ENCODE peak calls at places on chromosomes 5 and 9, in six cellular contexts. One of them, this sample, is unnamed. For H3K4me1, the result is how much of the 10 kb centered on the place peaks cover.

GRCh38 chr5:113520899-113521298 is 7.4 kb downstream of the YTHDC2 start:
- DNase-seq in tibial artery: no peak
- DNase-seq in kidney: no peak
- DNase-seq in Peyer's patch: no peak
- DNase-seq in HCT116: no peak
- DNase-seq in thoracic aorta: no peak
- DNase-seq in this sample: no peak

GRCh38 chr9:75360258-75360657 is 271.9 kb downstream of the OSTF1 start:
- DNase-seq in HCT116: no peak
- DNase-seq in tibial artery: no peak
- DNase-seq in kidney: no peak
- DNase-seq in Peyer's patch: no peak
- DNase-seq in thoracic aorta: no peak
- DNase-seq in this sample: no peak

GRCh38 chr9:935348-935965 is 41.0 kb upstream of the DMRT3 start:
- DNase-seq in tibial artery: no peak
- DNase-seq in thoracic aorta: no peak
- DNase-seq in Peyer's patch: no peak
- DNase-seq in kidney: no peak
- DNase-seq in HCT116: no peak
- DNase-seq in this sample: no peak

GRCh38 chr9:25353783-25354182 is 324.5 kb downstream of the TUSC1 start:
- DNase-seq in tibial artery: no peak
- DNase-seq in kidney: no peak
- DNase-seq in HCT116: no peak
- DNase-seq in thoracic aorta: no peak
- DNase-seq in Peyer's patch: no peak
- DNase-seq in this sample: no peak

GRCh38 chr5:125093776-125094175 is 347.3 kb upstream of the ZNF608 start:
- DNase-seq in thoracic aorta: no peak
- DNase-seq in HCT116: peak
- DNase-seq in kidney: no peak
- DNase-seq in tibial artery: no peak
- DNase-seq in Peyer's patch: no peak
- DNase-seq in this sample: no peak

GRCh38 chr9:3768286-3768685 is 242.5 kb upstream of the RFX3 start:
- DNase-seq in Peyer's patch: no peak
- DNase-seq in HCT116: no peak
- DNase-seq in kidney: no peak
- DNase-seq in thoracic aorta: no peak
- DNase-seq in tibial artery: no peak
- DNase-seq in this sample: no peak

GRCh38 chr5:167058481-167058880 is 1233.0 kb upstream of the WWC1 start:
- DNase-seq in thoracic aorta: no peak
- DNase-seq in tibial artery: no peak
- DNase-seq in HCT116: no peak
- DNase-seq in kidney: no peak
- DNase-seq in Peyer's patch: no peak
- DNase-seq in this sample: no peak

GRCh38 chr5:162684145-162684544 is 616.6 kb downstream of the GABRG2 start:
- DNase-seq in thoracic aorta: no peak
- DNase-seq in tibial artery: no peak
- DNase-seq in HCT116: no peak
- DNase-seq in kidney: no peak
- DNase-seq in Peyer's patch: no peak
- DNase-seq in this sample: no peak

GRCh38 chr9:109289186-109289585 is 31.7 kb downstream of the EPB41L4B start:
- DNase-seq in kidney: no peak
- DNase-seq in HCT116: no peak
- DNase-seq in Peyer's patch: no peak
- DNase-seq in thoracic aorta: no peak
- DNase-seq in tibial artery: no peak
- DNase-seq in this sample: no peak

GRCh38 chr5:137641148-137641547 is 94.7 kb downstream of the KLHL3 start:
- DNase-seq in Peyer's patch: no peak
- DNase-seq in tibial artery: no peak
- DNase-seq in kidney: no peak
- DNase-seq in HCT116: no peak
- DNase-seq in thoracic aorta: no peak
- DNase-seq in this sample: no peak

DNA sequence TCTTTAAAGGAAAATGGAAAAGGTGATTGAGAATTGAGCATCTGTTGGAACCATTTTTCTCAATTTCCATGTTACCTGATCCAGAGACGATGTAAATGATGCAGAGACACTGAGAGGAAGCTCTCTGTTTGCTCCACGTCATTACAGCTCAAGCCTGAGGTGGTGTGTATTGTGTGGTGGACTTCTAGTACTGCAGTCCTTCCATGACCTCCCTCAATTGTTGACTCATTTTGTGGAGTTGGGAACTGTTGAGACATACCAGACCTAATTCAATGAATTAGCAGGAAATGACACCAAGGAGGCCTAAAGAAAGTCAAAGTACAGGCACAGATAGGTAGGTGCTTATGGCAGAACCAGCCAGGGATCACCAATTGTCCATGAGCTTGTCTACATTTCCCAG is 15.6 kb upstream of the LVRN start:
- DNase-seq in HCT116: no peak
- DNase-seq in thoracic aorta: no peak
- DNase-seq in tibial artery: no peak
- DNase-seq in kidney: no peak
- DNase-seq in Peyer's patch: no peak
- DNase-seq in this sample: no peak
- H3K27ac ChIP-seq in HCT116: no peak
- H3K27ac ChIP-seq in thoracic aorta: no peak
- H3K27ac ChIP-seq in tibial artery: no peak
- H3K27ac ChIP-seq in kidney: no peak
- H3K27ac ChIP-seq in Peyer's patch: no peak
- H3K27ac ChIP-seq in this sample: no peak

GRCh38 chr5:132423443-132423898 is 54.0 kb downstream of the SLC22A5 start:
- DNase-seq in HCT116: no peak
- DNase-seq in kidney: no peak
- DNase-seq in Peyer's patch: no peak
- DNase-seq in tibial artery: no peak
- DNase-seq in thoracic aorta: no peak
- DNase-seq in this sample: no peak

GRCh38 chr5:132420706-132421272 is 51.3 kb downstream of the SLC22A5 start:
- DNase-seq in tibial artery: peak
- DNase-seq in kidney: no peak
- DNase-seq in HCT116: no peak
- DNase-seq in thoracic aorta: no peak
- DNase-seq in Peyer's patch: no peak
- DNase-seq in this sample: no peak

GRCh38 chr5:132421442-132421841 is 51.9 kb downstream of the SLC22A5 start:
- DNase-seq in thoracic aorta: no peak
- DNase-seq in kidney: no peak
- DNase-seq in HCT116: no peak
- DNase-seq in Peyer's patch: no peak
- DNase-seq in tibial artery: no peak
- DNase-seq in this sample: no peak

GRCh38 chr5:132424167-132424935 is 54.8 kb downstream of the SLC22A5 start:
- DNase-seq in thoracic aorta: no peak
- DNase-seq in Peyer's patch: no peak
- DNase-seq in HCT116: no peak
- DNase-seq in tibial artery: no peak
- DNase-seq in kidney: no peak
- DNase-seq in this sample: no peak

GRCh38 chr5:132422720-132423442 is 53.4 kb downstream of the SLC22A5 start:
- DNase-seq in thoracic aorta: no peak
- DNase-seq in Peyer's patch: peak
- DNase-seq in HCT116: no peak
- DNase-seq in kidney: no peak
- DNase-seq in tibial artery: no peak
- DNase-seq in this sample: no peak
- H3K4me1 ChIP-seq in thoracic aorta: half or more
- H3K4me1 ChIP-seq in Peyer's patch: under half
- H3K4me1 ChIP-seq in HCT116: half or more
- H3K4me1 ChIP-seq in kidney: half or more
- H3K4me1 ChIP-seq in tibial artery: half or more
- H3K4me1 ChIP-seq in this sample: under half

DNA sequence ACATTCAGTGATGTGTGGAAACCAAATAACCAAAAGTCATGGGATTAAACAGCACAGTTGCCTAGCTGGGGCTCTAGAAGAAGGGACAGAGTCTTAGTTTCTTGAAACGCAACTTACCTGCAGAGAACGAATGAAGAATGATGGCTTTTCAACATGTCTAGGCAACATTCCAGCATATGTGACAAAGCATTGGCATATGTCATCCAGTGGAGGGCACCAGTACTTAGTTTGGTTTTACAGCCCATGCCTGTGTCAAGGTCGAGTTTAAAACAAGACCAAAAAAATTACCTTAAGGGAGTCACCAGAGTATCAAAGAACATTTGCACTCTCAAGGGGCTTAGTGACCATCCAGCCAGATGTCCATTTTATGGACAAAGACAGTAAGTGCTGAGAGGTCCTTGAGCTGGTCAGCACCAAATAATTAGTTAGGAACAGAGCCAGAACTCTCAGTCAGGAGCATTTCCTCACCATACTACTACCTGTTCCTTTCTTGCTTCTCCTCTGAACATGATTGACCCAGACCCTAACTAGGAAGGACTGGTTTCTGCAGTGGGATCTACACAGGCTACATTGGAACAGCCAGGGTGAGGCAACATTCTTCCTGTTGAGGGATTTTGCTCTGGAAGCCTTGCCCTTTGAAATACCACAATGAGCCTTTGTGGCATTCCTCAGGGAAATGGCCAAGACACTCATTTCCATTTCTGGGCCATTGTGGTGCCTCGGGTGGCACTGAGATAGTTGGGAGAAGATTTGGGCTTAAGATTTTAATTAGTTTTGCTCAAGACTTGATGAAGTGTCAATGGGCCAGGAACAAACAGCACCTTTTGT is 75.4 kb upstream of the ANKH start:
- DNase-seq in thoracic aorta: no peak
- DNase-seq in kidney: no peak
- DNase-seq in tibial artery: no peak
- DNase-seq in Peyer's patch: no peak
- DNase-seq in HCT116: peak
- DNase-seq in this sample: no peak
- TF ChIP-seq CTCF in thoracic aorta: peak
- TF ChIP-seq CTCF in kidney: peak
- TF ChIP-seq CTCF in tibial artery: peak
- TF ChIP-seq CTCF in Peyer's patch: no peak
- TF ChIP-seq CTCF in HCT116: peak
- TF ChIP-seq CTCF in this sample: peak

GRCh38 chr9:96169901-96170300 is 132.1 kb downstream of the HSD17B3 start:
- DNase-seq in thoracic aorta: no peak
- DNase-seq in tibial artery: no peak
- DNase-seq in HCT116: no peak
- DNase-seq in kidney: no peak
- DNase-seq in Peyer's patch: no peak
- DNase-seq in this sample: no peak
- H3K27ac ChIP-seq in thoracic aorta: no peak
- H3K27ac ChIP-seq in tibial artery: no peak
- H3K27ac ChIP-seq in HCT116: no peak
- H3K27ac ChIP-seq in kidney: no peak
- H3K27ac ChIP-seq in Peyer's patch: peak
- H3K27ac ChIP-seq in this sample: no peak

GRCh38 chr5:148541054-148541835 is 113.1 kb downstream of the HTR4 start:
- DNase-seq in tibial artery: no peak
- DNase-seq in thoracic aorta: no peak
- DNase-seq in Peyer's patch: no peak
- DNase-seq in kidney: no peak
- DNase-seq in HCT116: no peak
- DNase-seq in this sample: no peak

GRCh38 chr5:148539851-148540250 is 114.5 kb downstream of the HTR4 start:
- DNase-seq in Peyer's patch: no peak
- DNase-seq in kidney: no peak
- DNase-seq in tibial artery: no peak
- DNase-seq in HCT116: no peak
- DNase-seq in thoracic aorta: no peak
- DNase-seq in this sample: no peak

GRCh38 chr5:148540636-148541035 is 113.7 kb downstream of the HTR4 start:
- DNase-seq in tibial artery: no peak
- DNase-seq in Peyer's patch: no peak
- DNase-seq in kidney: no peak
- DNase-seq in thoracic aorta: no peak
- DNase-seq in HCT116: no peak
- DNase-seq in this sample: no peak

GRCh38 chr5:148542812-148543211 is 111.5 kb downstream of the HTR4 start:
- DNase-seq in tibial artery: no peak
- DNase-seq in Peyer's patch: no peak
- DNase-seq in thoracic aorta: no peak
- DNase-seq in HCT116: no peak
- DNase-seq in kidney: no peak
- DNase-seq in this sample: no peak

DNA sequence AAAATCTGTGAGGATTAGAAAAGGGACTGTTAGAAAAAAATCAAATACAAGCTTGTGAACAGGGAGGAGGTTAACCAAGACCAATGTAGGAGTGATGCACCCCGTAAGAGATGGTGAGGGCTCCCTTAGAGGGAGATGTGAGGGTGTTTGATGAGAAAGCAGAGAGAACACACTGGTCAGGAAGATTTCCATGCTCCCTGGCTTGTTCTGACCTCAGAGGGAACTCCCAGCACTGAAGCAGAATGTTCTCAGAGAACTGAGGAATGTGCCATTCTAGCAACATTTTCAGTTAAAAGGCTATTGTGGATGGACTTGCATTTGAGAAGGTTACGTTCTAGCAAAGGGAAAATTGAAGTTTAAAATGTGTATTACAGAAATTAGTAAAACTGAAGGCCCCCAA is 110.6 kb downstream of the HTR4 start:
- DNase-seq in Peyer's patch: no peak
- DNase-seq in HCT116: no peak
- DNase-seq in kidney: no peak
- DNase-seq in tibial artery: no peak
- DNase-seq in thoracic aorta: no peak
- DNase-seq in this sample: no peak
- H3K4me1 ChIP-seq in Peyer's patch: under half
- H3K4me1 ChIP-seq in HCT116: under half
- H3K4me1 ChIP-seq in kidney: under half
- H3K4me1 ChIP-seq in tibial artery: under half
- H3K4me1 ChIP-seq in thoracic aorta: under half
- H3K4me1 ChIP-seq in this sample: under half

DNA sequence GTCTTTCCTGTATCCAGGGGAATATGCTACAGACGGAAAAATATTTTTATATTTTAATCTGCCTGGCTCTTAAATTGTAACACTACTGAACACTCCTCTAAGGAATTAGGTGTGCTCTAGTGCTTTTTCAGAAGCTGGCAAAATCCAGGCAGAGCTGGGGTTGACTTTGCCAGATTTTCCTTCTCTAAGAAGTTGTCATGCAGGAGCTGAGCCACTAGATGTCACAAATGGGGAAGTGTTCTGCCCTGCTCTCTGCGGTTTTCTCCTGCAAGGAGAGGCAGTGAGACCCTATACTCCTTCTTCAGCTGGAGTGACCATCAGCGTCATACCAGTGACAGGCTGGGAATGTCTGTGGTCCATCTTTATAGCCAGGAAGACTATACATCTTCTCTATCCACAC is 112.5 kb downstream of the HAPLN1 start:
- DNase-seq in Peyer's patch: no peak
- DNase-seq in tibial artery: no peak
- DNase-seq in kidney: no peak
- DNase-seq in HCT116: peak
- DNase-seq in thoracic aorta: no peak
- DNase-seq in this sample: peak
- TF ChIP-seq CTCF in Peyer's patch: no peak
- TF ChIP-seq CTCF in tibial artery: peak
- TF ChIP-seq CTCF in kidney: peak
- TF ChIP-seq CTCF in HCT116: peak
- TF ChIP-seq CTCF in thoracic aorta: peak
- TF ChIP-seq CTCF in this sample: peak